ENCODE peak calls at places on chromosomes 16 and 17, in five cellular contexts. One of them, this sample, is unnamed.

GRCh38 chr17:76146053-76146875 is 5.2 kb upstream of the FOXJ1 start:
- DNase-seq in IMR-90: peak; percentile 11
- DNase-seq in GM12864: no peak
- DNase-seq in effector memory CD8-positive, alpha-beta T cell: no peak
- DNase-seq in fibroblast of pulmonary artery: no peak
- DNase-seq in this sample: no peak

GRCh38 chr17:16351831-16352230 is 1.4 kb downstream of the CENPV start:
- DNase-seq in effector memory CD8-positive, alpha-beta T cell: no peak
- DNase-seq in fibroblast of pulmonary artery: peak; percentile 53
- DNase-seq in IMR-90: peak; percentile 75
- DNase-seq in GM12864: no peak
- DNase-seq in this sample: no peak

GRCh38 chr16:89201467-89202377 is 1.4 kb upstream of the SLC22A31 start:
- DNase-seq in IMR-90: peak; percentile 66
- DNase-seq in GM12864: no peak
- DNase-seq in effector memory CD8-positive, alpha-beta T cell: peak; percentile 56
- DNase-seq in fibroblast of pulmonary artery: peak; percentile 71
- DNase-seq in this sample: peak; percentile 42

GRCh38 chr17:49442051-49442450 is 27.4 kb upstream of the PHB1 start:
- DNase-seq in GM12864: no peak
- DNase-seq in IMR-90: no peak
- DNase-seq in effector memory CD8-positive, alpha-beta T cell: no peak
- DNase-seq in fibroblast of pulmonary artery: no peak
- DNase-seq in this sample: no peak

GRCh38 chr16:77288222-77288621 is 89.0 kb downstream of the SYCE1L start:
- DNase-seq in IMR-90: peak; percentile 85
- DNase-seq in effector memory CD8-positive, alpha-beta T cell: no peak
- DNase-seq in GM12864: no peak
- DNase-seq in fibroblast of pulmonary artery: peak; percentile 89
- DNase-seq in this sample: no peak

GRCh38 chr17:74812109-74812864 is 36.1 kb upstream of the NAT9 start:
- DNase-seq in fibroblast of pulmonary artery: no peak
- DNase-seq in effector memory CD8-positive, alpha-beta T cell: no peak
- DNase-seq in IMR-90: no peak
- DNase-seq in GM12864: no peak
- DNase-seq in this sample: no peak

GRCh38 chr16:88560722-88561484 is 9.3 kb upstream of the ZC3H18 start:
- DNase-seq in effector memory CD8-positive, alpha-beta T cell: no peak
- DNase-seq in fibroblast of pulmonary artery: peak; percentile 30
- DNase-seq in GM12864: no peak
- DNase-seq in IMR-90: peak; percentile 30
- DNase-seq in this sample: peak; percentile 47

GRCh38 chr17:81432873-81433451 is 37.7 kb downstream of the BAHCC1 start:
- DNase-seq in GM12864: no peak
- DNase-seq in fibroblast of pulmonary artery: no peak
- DNase-seq in effector memory CD8-positive, alpha-beta T cell: no peak
- DNase-seq in IMR-90: no peak
- DNase-seq in this sample: no peak

GRCh38 chr17:77186141-77186604 is 45.4 kb downstream of the SEC14L1 start:
- DNase-seq in fibroblast of pulmonary artery: no peak
- DNase-seq in IMR-90: no peak
- DNase-seq in effector memory CD8-positive, alpha-beta T cell: no peak
- DNase-seq in GM12864: no peak
- DNase-seq in this sample: no peak

GRCh38 chr17:10130263-10130662 is 68.1 kb downstream of the GAS7 start:
- DNase-seq in effector memory CD8-positive, alpha-beta T cell: no peak
- DNase-seq in GM12864: no peak
- DNase-seq in IMR-90: peak; percentile 44
- DNase-seq in fibroblast of pulmonary artery: no peak
- DNase-seq in this sample: peak; percentile 40

GRCh38 chr16:84340305-84341040 is 27.9 kb upstream of the ATP2C2 start:
- DNase-seq in effector memory CD8-positive, alpha-beta T cell: no peak
- DNase-seq in IMR-90: no peak
- DNase-seq in GM12864: no peak
- DNase-seq in fibroblast of pulmonary artery: peak; percentile 13
- DNase-seq in this sample: no peak

GRCh38 chr17:29242790-29243189 is 3.9 kb upstream of the CRYBA1 start:
- DNase-seq in IMR-90: no peak
- DNase-seq in fibroblast of pulmonary artery: no peak
- DNase-seq in effector memory CD8-positive, alpha-beta T cell: no peak
- DNase-seq in GM12864: no peak
- DNase-seq in this sample: no peak

GRCh38 chr16:85891033-85891775 is 7.8 kb upstream of the IRF8 start:
- DNase-seq in GM12864: no peak
- DNase-seq in fibroblast of pulmonary artery: no peak
- DNase-seq in effector memory CD8-positive, alpha-beta T cell: no peak
- DNase-seq in IMR-90: peak; percentile 19
- DNase-seq in this sample: no peak

GRCh38 chr17:50079334-50080095 is 15.6 kb upstream of the PDK2 start:
- DNase-seq in effector memory CD8-positive, alpha-beta T cell: no peak
- DNase-seq in IMR-90: no peak
- DNase-seq in GM12864: no peak
- DNase-seq in fibroblast of pulmonary artery: peak; percentile 46
- DNase-seq in this sample: peak; percentile 93

GRCh38 chr16:54063374-54063773 is 223.2 kb downstream of the IRX3 start:
- DNase-seq in GM12864: no peak
- DNase-seq in fibroblast of pulmonary artery: peak; percentile 38
- DNase-seq in effector memory CD8-positive, alpha-beta T cell: no peak
- DNase-seq in IMR-90: no peak
- DNase-seq in this sample: no peak

GRCh38 chr17:13365331-13365730 is 236.4 kb downstream of the HS3ST3A1 start:
- DNase-seq in GM12864: no peak
- DNase-seq in effector memory CD8-positive, alpha-beta T cell: no peak
- DNase-seq in IMR-90: peak; percentile 74
- DNase-seq in fibroblast of pulmonary artery: peak; percentile 30
- DNase-seq in this sample: no peak

GRCh38 chr17:40180694-40181093 is 3.4 kb downstream of the RAPGEFL1 start:
- DNase-seq in fibroblast of pulmonary artery: no peak
- DNase-seq in effector memory CD8-positive, alpha-beta T cell: no peak
- DNase-seq in IMR-90: no peak
- DNase-seq in GM12864: no peak
- DNase-seq in this sample: no peak

GRCh38 chr17:29107933-29108805 is 65.2 kb downstream of the PIPOX start:
- DNase-seq in effector memory CD8-positive, alpha-beta T cell: no peak
- DNase-seq in GM12864: no peak
- DNase-seq in IMR-90: no peak
- DNase-seq in fibroblast of pulmonary artery: no peak
- DNase-seq in this sample: no peak

GRCh38 chr17:78640700-78641099 is 63.5 kb upstream of the DNAH17 start:
- DNase-seq in GM12864: no peak
- DNase-seq in effector memory CD8-positive, alpha-beta T cell: no peak
- DNase-seq in fibroblast of pulmonary artery: no peak
- DNase-seq in IMR-90: no peak
- DNase-seq in this sample: no peak

GRCh38 chr17:51435641-51436091 is 175.3 kb downstream of the UTP18 start:
- DNase-seq in effector memory CD8-positive, alpha-beta T cell: peak; percentile 15
- DNase-seq in GM12864: no peak
- DNase-seq in fibroblast of pulmonary artery: peak; percentile 14
- DNase-seq in IMR-90: peak; percentile 4
- DNase-seq in this sample: peak; percentile 82

GRCh38 chr16:65037558-65037957 is 84.3 kb downstream of the CDH11 start:
- DNase-seq in effector memory CD8-positive, alpha-beta T cell: no peak
- DNase-seq in IMR-90: no peak
- DNase-seq in GM12864: no peak
- DNase-seq in fibroblast of pulmonary artery: no peak
- DNase-seq in this sample: no peak

GRCh38 chr17:42846594-42847280 is 2.4 kb downstream of the AOC2 start:
- DNase-seq in effector memory CD8-positive, alpha-beta T cell: no peak
- DNase-seq in fibroblast of pulmonary artery: peak; percentile 57
- DNase-seq in GM12864: no peak
- DNase-seq in IMR-90: peak; percentile 29
- DNase-seq in this sample: no peak

GRCh38 chr17:75242461-75243042 is 18.9 kb downstream of the GGA3 start:
- DNase-seq in effector memory CD8-positive, alpha-beta T cell: peak; percentile 51
- DNase-seq in IMR-90: no peak
- DNase-seq in GM12864: peak; percentile 70
- DNase-seq in fibroblast of pulmonary artery: no peak
- DNase-seq in this sample: peak; percentile 55

GRCh38 chr17:67245694-67246397 is 850 bp upstream of the HELZ start:
- DNase-seq in effector memory CD8-positive, alpha-beta T cell: peak; percentile 38
- DNase-seq in GM12864: no peak
- DNase-seq in IMR-90: no peak
- DNase-seq in fibroblast of pulmonary artery: no peak
- DNase-seq in this sample: peak; percentile 60

GRCh38 chr17:35314415-35315216 is 58.8 kb downstream of the SLFN11 start:
- DNase-seq in IMR-90: no peak
- DNase-seq in fibroblast of pulmonary artery: no peak
- DNase-seq in GM12864: no peak
- DNase-seq in effector memory CD8-positive, alpha-beta T cell: no peak
- DNase-seq in this sample: no peak

GRCh38 chr17:1773755-1774181 is 11.9 kb downstream of the SERPINF1 start:
- DNase-seq in fibroblast of pulmonary artery: peak; percentile 70
- DNase-seq in effector memory CD8-positive, alpha-beta T cell: no peak
- DNase-seq in IMR-90: no peak
- DNase-seq in GM12864: no peak
- DNase-seq in this sample: no peak

GRCh38 chr16:53055603-53056527 is 1.1 kb downstream of the CHD9 start:
- DNase-seq in effector memory CD8-positive, alpha-beta T cell: no peak
- DNase-seq in fibroblast of pulmonary artery: peak; percentile 94
- DNase-seq in GM12864: no peak
- DNase-seq in IMR-90: peak; percentile 72
- DNase-seq in this sample: peak; percentile 68

GRCh38 chr17:28204751-28205150 is 114.2 kb upstream of the TMEM97 start:
- DNase-seq in fibroblast of pulmonary artery: peak; percentile 17
- DNase-seq in GM12864: no peak
- DNase-seq in effector memory CD8-positive, alpha-beta T cell: no peak
- DNase-seq in IMR-90: peak; percentile 54
- DNase-seq in this sample: no peak

This sample was measured in Karpas-422.